ENCODE peak calls at places on chromosomes 7 and 10, in nine cellular contexts. P, L, B, G, C, Z, J, U and X are unnamed samples. For H3K4me1, the result is how much of the 10 kb centered on the place peaks cover.

GRCh38 chr10:19592276-19592675 is 224.0 kb upstream of the PLXDC2 start:
- DNase-seq in P (no peak), L (no peak), B (peak), G (no peak), C (peak), Z (no peak), J (no peak), U (no peak), X (no peak)

GRCh38 chr10:128414568-128414967 is 288.3 kb upstream of the MKI67 start:
- DNase-seq in P (no peak), L (no peak), B (no peak), G (no peak), C (no peak), Z (no peak), J (no peak), U (no peak), X (no peak)

GRCh38 chr10:126634915-126635314 is 35.6 kb downstream of the C10orf90 start:
- DNase-seq in P (peak), L (no peak), B (no peak), G (no peak), C (no peak), Z (peak), J (no peak), U (no peak), X (no peak)

GRCh38 chr7:5552123-5552522 is 128.5 kb upstream of the TNRC18 start:
- DNase-seq in P (no peak), L (no peak), B (no peak), G (no peak), C (no peak), Z (no peak), J (no peak), U (no peak), X (no peak)

GRCh38 chr7:80942261-80943041 is 23.6 kb upstream of the SEMA3C start:
- DNase-seq in P (peak), L (peak), B (peak), G (peak), C (peak), Z (peak), J (peak), U (no peak), X (peak)

GRCh38 chr10:10499839-10500238 is 517.8 kb upstream of the CELF2 start:
- DNase-seq in P (no peak), L (no peak), B (peak), G (peak), C (no peak), Z (no peak), J (no peak), U (no peak), X (no peak)

GRCh38 chr10:97553575-97554100 is 18.9 kb upstream of the ANKRD2 start:
- DNase-seq in P (peak), L (peak), B (peak), G (peak), C (peak), Z (peak), J (no peak), U (peak), X (peak)

GRCh38 chr7:66399566-66399965 is 194.4 kb downstream of the TPST1 start:
- DNase-seq in P (no peak), L (no peak), B (no peak), G (no peak), C (no peak), Z (no peak), J (no peak), U (no peak), X (no peak)

GRCh38 chr7:29946428-29947186 is 43.0 kb downstream of the SCRN1 start:
- DNase-seq in P (peak), L (peak), B (no peak), G (peak), C (peak), Z (no peak), J (no peak), U (no peak), X (no peak)

GRCh38 chr10:72285972-72286521 is 12.3 kb downstream of the DDIT4 start:
- DNase-seq in P (peak), L (no peak), B (no peak), G (no peak), C (peak), Z (no peak), J (no peak), U (no peak), X (no peak)

GRCh38 chr10:75121322-75121721 is 9.9 kb downstream of the SAMD8 start:
- DNase-seq in P (no peak), L (no peak), B (no peak), G (no peak), C (no peak), Z (no peak), J (no peak), U (no peak), X (no peak)

GRCh38 chr10:58743466-58744115 is 230.9 kb downstream of the BICC1 start:
- DNase-seq in P (no peak), L (no peak), B (peak), G (peak), C (peak), Z (no peak), J (no peak), U (no peak), X (no peak)

GRCh38 chr7:140605337-140605736 is 35.3 kb downstream of the DENND2A start:
- DNase-seq in P (no peak), L (no peak), B (peak), G (no peak), C (peak), Z (no peak), J (no peak), U (no peak), X (no peak)

GRCh38 chr10:91335147-91335546 is 75.0 kb upstream of the HECTD2 start:
- DNase-seq in P (no peak), L (no peak), B (no peak), G (no peak), C (peak), Z (no peak), J (no peak), U (no peak), X (no peak)

GRCh38 chr7:131948434-131949053 is 392.1 kb upstream of the PODXL start:
- DNase-seq in P (no peak), L (peak), B (no peak), G (no peak), C (peak), Z (no peak), J (no peak), U (no peak), X (no peak)

GRCh38 chr10:124649209-124649608 is 95.0 kb downstream of the FAM53B start:
- DNase-seq in P (no peak), L (peak), B (no peak), G (no peak), C (no peak), Z (no peak), J (no peak), U (peak), X (peak)

GRCh38 chr10:76274933-76275332 is 843.5 kb downstream of the LRMDA start:
- DNase-seq in P (no peak), L (no peak), B (no peak), G (no peak), C (no peak), Z (no peak), J (no peak), U (no peak), X (no peak)

GRCh38 chr7:134593530-134594392 is 44.9 kb downstream of the AKR1B15 start:
- DNase-seq in P (peak), L (peak), B (peak), G (peak), C (peak), Z (peak), J (peak), U (no peak), X (peak)

GRCh38 chr7:90111-91063 is 102.0 kb upstream of the FAM20C start:
- DNase-seq in P (no peak), L (no peak), B (peak), G (peak), C (no peak), Z (no peak), J (no peak), U (no peak), X (peak)

GRCh38 chr10:86254526-86255174 is 111.9 kb downstream of the GRID1 start:
- DNase-seq in P (no peak), L (no peak), B (no peak), G (no peak), C (peak), Z (no peak), J (peak), U (peak), X (no peak)

GRCh38 chr10:89241491-89242339 is 9.9 kb downstream of the LIPA start:
- DNase-seq in P (no peak), L (no peak), B (peak), G (peak), C (no peak), Z (no peak), J (peak), U (no peak), X (no peak)

GRCh38 chr10:89238956-89239713 is 12.4 kb downstream of the LIPA start:
- DNase-seq in P (no peak), L (no peak), B (no peak), G (no peak), C (no peak), Z (no peak), J (no peak), U (no peak), X (no peak)

GRCh38 chr10:89242840-89243586 is 8.6 kb downstream of the LIPA start:
- DNase-seq in P (no peak), L (no peak), B (no peak), G (no peak), C (no peak), Z (no peak), J (no peak), U (no peak), X (no peak)

GRCh38 chr10:89245802-89246201 is 5.8 kb downstream of the LIPA start:
- DNase-seq in P (no peak), L (no peak), B (no peak), G (no peak), C (no peak), Z (no peak), J (no peak), U (no peak), X (no peak)

DNA sequence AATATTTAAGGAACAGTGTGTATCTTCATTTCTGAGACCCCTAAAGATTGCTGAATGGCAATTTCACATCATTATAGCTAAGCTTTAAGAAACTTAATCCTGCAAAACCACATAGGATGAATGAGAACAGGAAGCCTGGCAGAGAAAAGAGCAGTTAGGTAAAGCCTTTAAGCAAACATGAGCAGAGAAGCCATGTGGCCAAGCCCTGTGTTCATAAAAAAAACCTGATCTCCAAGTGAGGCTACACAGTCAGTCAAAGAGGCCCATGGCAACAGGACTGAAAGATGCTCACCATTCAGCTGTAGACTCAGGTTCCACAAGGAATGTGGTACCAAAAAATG is 9.3 kb downstream of the LIPA start:
- DNase-seq in P (no peak), L (no peak), B (no peak), G (no peak), C (no peak), Z (no peak), J (peak), U (no peak), X (no peak)
- H3K4me1 ChIP-seq in P (under half), L (under half), B (under half), G (under half), C (under half), Z (under half), J (under half), U (under half), X (under half)

DNA sequence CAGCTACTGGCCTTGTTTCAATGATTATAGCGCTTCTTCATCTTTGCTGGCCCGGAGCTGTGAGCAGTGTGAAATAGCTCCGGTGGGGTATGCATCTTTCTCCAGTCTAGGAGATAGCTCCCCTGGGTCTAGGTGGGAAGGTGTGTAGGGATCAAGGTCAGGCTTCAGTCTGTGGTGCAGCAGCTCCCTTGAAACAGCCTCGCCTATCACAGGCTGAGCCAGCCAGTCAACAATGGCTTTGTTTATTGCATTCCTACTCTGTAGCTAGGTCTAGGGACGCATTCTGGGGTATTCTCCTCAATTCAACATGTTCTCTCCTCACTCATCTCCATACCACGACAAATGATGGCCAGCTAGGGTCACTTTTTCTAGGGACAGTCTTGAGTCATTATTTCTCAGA is 646.8 kb upstream of the IGFBP3 start:
- DNase-seq in P (no peak), L (no peak), B (no peak), G (no peak), C (no peak), Z (no peak), J (no peak), U (no peak), X (no peak)
- H3K4me1 ChIP-seq in P (under half), L (under half), B (under half), G (under half), C (under half), Z (under half), J (under half), U (under half), X (under half)

DNA sequence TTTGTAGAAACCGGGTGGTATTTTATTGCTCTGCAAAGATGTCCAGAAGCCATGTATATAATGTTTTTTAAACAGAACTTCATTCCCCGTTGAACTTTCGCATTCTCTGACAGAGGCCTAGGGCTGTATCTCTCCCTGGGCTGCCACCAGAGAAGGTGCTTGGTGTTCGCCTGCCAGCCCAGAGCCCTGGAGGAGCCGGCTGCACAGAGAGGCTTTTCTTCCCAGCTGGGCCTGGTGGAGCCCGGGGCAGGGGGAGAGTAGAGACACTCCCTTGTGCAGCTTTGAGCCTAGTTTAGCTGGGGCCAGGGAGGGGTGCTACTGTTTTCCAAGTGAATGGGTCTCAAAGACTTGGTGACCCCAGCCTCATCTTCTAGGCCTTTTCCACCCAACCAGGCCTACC is 13.6 kb upstream of the TRIM8 start:
- DNase-seq in P (no peak), L (no peak), B (no peak), G (no peak), C (no peak), Z (no peak), J (no peak), U (peak), X (peak)
- H3K4me1 ChIP-seq in P (under half), L (half or more), B (half or more), G (half or more), C (under half), Z (under half), J (half or more), U (under half), X (half or more)

GRCh38 chr10:7701158-7701742 is 1.9 kb upstream of the ITIH2 start:
- DNase-seq in P (no peak), L (no peak), B (no peak), G (no peak), C (no peak), Z (no peak), J (no peak), U (no peak), X (no peak)

GRCh38 chr10:7702288-7702812 is 766 bp upstream of the ITIH2 start:
- DNase-seq in P (no peak), L (no peak), B (no peak), G (no peak), C (no peak), Z (no peak), J (no peak), U (no peak), X (no peak)

GRCh38 chr10:7704360-7704759 is 1.2 kb downstream of the ITIH2 start:
- DNase-seq in P (no peak), L (no peak), B (no peak), G (no peak), C (no peak), Z (no peak), J (no peak), U (no peak), X (no peak)

GRCh38 chr10:7705341-7705740 is 2.2 kb downstream of the ITIH2 start:
- DNase-seq in P (no peak), L (no peak), B (no peak), G (no peak), C (no peak), Z (no peak), J (no peak), U (no peak), X (no peak)

GRCh38 chr10:7703140-7703539 is at the start of gene ITIH2:
- DNase-seq in P (no peak), L (no peak), B (no peak), G (no peak), C (no peak), Z (no peak), J (no peak), U (no peak), X (no peak)
- H3K4me1 ChIP-seq in P (under half), L (under half), B (under half), G (under half), C (under half), Z (under half), J (under half), U (under half), X (under half)

GRCh38 chr10:35375091-35375765 is 38.9 kb downstream of the CCNY start:
- DNase-seq in P (no peak), L (no peak), B (peak), G (peak), C (no peak), Z (no peak), J (no peak), U (no peak), X (no peak)

GRCh38 chr10:35369049-35369760 is 32.9 kb downstream of the CCNY start:
- DNase-seq in P (no peak), L (no peak), B (peak), G (no peak), C (no peak), Z (no peak), J (no peak), U (no peak), X (no peak)

GRCh38 chr10:35368485-35369048 is 32.3 kb downstream of the CCNY start:
- DNase-seq in P (no peak), L (no peak), B (no peak), G (no peak), C (no peak), Z (no peak), J (no peak), U (no peak), X (no peak)

GRCh38 chr10:35371731-35372130 is 35.4 kb downstream of the CCNY start:
- DNase-seq in P (no peak), L (no peak), B (no peak), G (no peak), C (no peak), Z (no peak), J (no peak), U (no peak), X (no peak)

GRCh38 chr10:35372329-35372728 is 36.0 kb downstream of the CCNY start:
- DNase-seq in P (peak), L (no peak), B (no peak), G (peak), C (no peak), Z (no peak), J (no peak), U (no peak), X (peak)
- H3K4me1 ChIP-seq in P (under half), L (under half), B (under half), G (under half), C (under half), Z (under half), J (under half), U (half or more), X (half or more)